ENCODE peak calls at places on chromosome 10, in ten cellular contexts. R is ascending aorta, E is fibroblast of lung, L is gastrocnemius medialis, Z is cardiac fibroblast, J is ovary, I is A549, T is HFFc6, O is choroid plexus epithelial cell, C is heart left ventricle. Y is an unnamed sample.

GRCh38 chr10:84076540-84077195 is 62.6 kb upstream of the GHITM start:
- DNase-seq in Z (peak), R (no peak), I (no peak), L (no peak), T (peak), C (no peak), E (no peak), J (no peak), O (peak), Y (peak)

GRCh38 chr10:62264702-62265436 is 3.8 kb downstream of the RTKN2 start:
- DNase-seq in E (peak), J (no peak), O (peak), L (no peak), C (no peak), R (no peak), T (peak), Z (peak), I (peak), Y (peak)

GRCh38 chr10:118504044-118504944 is 91.2 kb downstream of the PRLHR start:
- DNase-seq in Z (peak), J (no peak), L (no peak), E (peak), I (peak), R (no peak), T (peak), C (no peak), O (peak), Y (no peak)

GRCh38 chr10:121087129-121087528 is 236.0 kb downstream of the WDR11 start:
- DNase-seq in O (no peak), J (no peak), T (no peak), E (no peak), Z (no peak), C (no peak), I (no peak), L (no peak), R (no peak), Y (no peak)

GRCh38 chr10:10677479-10677878 is 340.2 kb upstream of the CELF2 start:
- DNase-seq in O (peak), T (no peak), J (peak), R (peak), L (peak), E (peak), C (peak), Z (peak), I (no peak), Y (peak)

GRCh38 chr10:12389154-12389734 is 39.9 kb downstream of the CAMK1D start:
- DNase-seq in L (no peak), E (no peak), Z (no peak), O (no peak), I (no peak), R (peak), C (no peak), J (no peak), T (no peak), Y (no peak)

GRCh38 chr10:120945801-120946302 is 94.7 kb downstream of the WDR11 start:
- DNase-seq in E (peak), Z (peak), J (peak), R (no peak), C (no peak), O (no peak), L (no peak), T (no peak), I (no peak), Y (no peak)

GRCh38 chr10:111598433-111599059 is 521.7 kb downstream of the ADRA2A start:
- DNase-seq in O (peak), E (peak), Z (peak), R (peak), C (no peak), L (no peak), T (peak), I (peak), J (peak), Y (no peak)

GRCh38 chr10:34581871-34582532 is 233.1 kb downstream of the PARD3 start:
- DNase-seq in Z (peak), J (no peak), L (no peak), T (peak), I (no peak), R (no peak), C (no peak), E (peak), O (peak), Y (no peak)

GRCh38 chr10:92923416-92923815 is 75.1 kb downstream of the EXOC6 start:
- DNase-seq in C (no peak), Z (peak), I (no peak), E (no peak), O (peak), T (no peak), R (no peak), J (no peak), L (no peak), Y (no peak)

GRCh38 chr10:102299873-102300272 is 54.5 kb downstream of the GBF1 start:
- DNase-seq in O (peak), Z (peak), T (peak), I (no peak), E (peak), L (no peak), J (no peak), C (no peak), R (no peak), Y (no peak)

GRCh38 chr10:87092356-87092860 is 2.2 kb downstream of the GLUD1 start:
- DNase-seq in T (peak), E (peak), C (no peak), L (no peak), J (no peak), O (peak), Z (peak), R (no peak), I (no peak), Y (no peak)

GRCh38 chr10:112298581-112298980 is 15.4 kb downstream of the TECTB start:
- DNase-seq in R (no peak), J (no peak), I (no peak), E (no peak), T (no peak), L (no peak), O (no peak), C (no peak), Z (no peak), Y (no peak)

GRCh38 chr10:120436431-120437142 is 20.4 kb upstream of the PLPP4 start:
- DNase-seq in R (no peak), I (no peak), L (no peak), C (no peak), O (peak), T (peak), E (no peak), Z (no peak), J (no peak), Y (no peak)

GRCh38 chr10:95474228-95475002 is 86.8 kb downstream of the SORBS1 start:
- DNase-seq in L (peak), Z (peak), T (no peak), R (peak), J (no peak), O (peak), C (no peak), I (no peak), E (peak), Y (no peak)

GRCh38 chr10:119162121-119162520 is 3.4 kb downstream of the SFXN4 start:
- DNase-seq in J (no peak), T (no peak), O (no peak), E (no peak), C (no peak), Z (no peak), I (no peak), L (no peak), R (no peak), Y (no peak)

GRCh38 chr10:101775273-101776131 is at the start of gene FGF8:
- DNase-seq in Z (no peak), I (no peak), T (no peak), R (no peak), L (no peak), C (no peak), O (no peak), J (no peak), E (no peak), Y (no peak)

GRCh38 chr10:63137306-63137705 is 4.2 kb downstream of the NRBF2 start:
- DNase-seq in R (no peak), E (peak), T (no peak), O (peak), I (no peak), C (no peak), J (no peak), Z (peak), L (no peak), Y (no peak)

GRCh38 chr10:34780818-34781380 is 34.2 kb downstream of the PARD3 start:
- DNase-seq in L (peak), O (peak), Z (peak), J (peak), C (peak), E (peak), I (no peak), R (no peak), T (no peak), Y (no peak)

GRCh38 chr10:89515031-89515841 is 20.2 kb downstream of the SLC16A12 start:
- DNase-seq in I (no peak), C (no peak), Z (peak), J (no peak), R (peak), E (peak), L (no peak), T (peak), O (peak), Y (peak)

GRCh38 chr10:4354382-4354812 is 471.6 kb upstream of the AKR1E2 start:
- DNase-seq in E (no peak), O (peak), J (no peak), C (no peak), L (no peak), T (peak), I (peak), Z (peak), R (no peak), Y (no peak)

GRCh38 chr10:127012769-127013152 is 107.5 kb downstream of the DOCK1 start:
- DNase-seq in Z (no peak), E (peak), O (no peak), L (peak), R (peak), T (no peak), C (peak), I (no peak), J (no peak), Y (no peak)

GRCh38 chr10:34351161-34351560 is 463.9 kb downstream of the PARD3 start:
- DNase-seq in Z (peak), R (no peak), J (no peak), E (peak), O (peak), I (no peak), L (no peak), T (no peak), C (no peak), Y (no peak)

GRCh38 chr10:25818751-25819150 is 115.3 kb upstream of the MYO3A start:
- DNase-seq in J (no peak), I (no peak), Z (no peak), T (no peak), E (no peak), O (no peak), C (no peak), R (no peak), L (no peak), Y (no peak)

GRCh38 chr10:119500796-119501195 is 41.7 kb downstream of the RGS10 start:
- DNase-seq in O (no peak), E (no peak), C (no peak), L (no peak), Z (no peak), J (no peak), R (no peak), I (no peak), T (no peak), Y (no peak)

GRCh38 chr10:77641788-77642397 is 4.3 kb upstream of the KCNMA1 start:
- DNase-seq in I (peak), T (peak), Z (peak), C (no peak), R (peak), E (peak), L (no peak), J (peak), O (peak), Y (peak)

GRCh38 chr10:95660283-95660682 is 3.8 kb upstream of the ALDH18A1 start:
- DNase-seq in R (no peak), J (no peak), T (peak), Z (peak), E (peak), L (no peak), O (peak), C (no peak), I (no peak), Y (no peak)

GRCh38 chr10:114755537-114755936 is 66.0 kb upstream of the FHIP2A start:
- DNase-seq in O (no peak), I (no peak), T (no peak), E (no peak), J (no peak), L (no peak), Z (no peak), C (no peak), R (no peak), Y (no peak)

GRCh38 chr10:1154531-1154930 is 98.3 kb downstream of the WDR37 start:
- DNase-seq in T (no peak), C (no peak), R (peak), E (no peak), O (no peak), L (no peak), I (no peak), Z (no peak), J (no peak), Y (no peak)

GRCh38 chr10:81978238-81978637 is 103.2 kb downstream of the NRG3 start:
- DNase-seq in E (peak), L (no peak), R (no peak), T (no peak), O (peak), C (no peak), J (no peak), I (no peak), Z (peak), Y (no peak)

GRCh38 chr10:128527730-128528129 is 401.5 kb upstream of the MKI67 start:
- DNase-seq in J (no peak), Z (no peak), E (no peak), C (no peak), L (no peak), O (no peak), I (no peak), R (no peak), T (no peak), Y (no peak)

GRCh38 chr10:128029731-128030369 is 96.4 kb downstream of the MKI67 start:
- DNase-seq in Z (no peak), J (no peak), R (no peak), L (no peak), T (no peak), O (no peak), E (no peak), C (no peak), I (no peak), Y (no peak)

GRCh38 chr10:22556774-22557173 is 157.6 kb downstream of the PIP4K2A start:
- DNase-seq in J (no peak), I (no peak), O (no peak), C (no peak), R (no peak), L (peak), E (no peak), T (no peak), Z (no peak), Y (no peak)

GRCh38 chr10:20596065-20596760 is 300.9 kb downstream of the NEBL start:
- DNase-seq in R (no peak), C (no peak), Z (peak), T (no peak), E (peak), L (no peak), J (no peak), I (no peak), O (peak), Y (no peak)

GRCh38 chr10:27019827-27020226 is 80.5 kb downstream of the ANKRD26 start:
- DNase-seq in C (no peak), E (no peak), O (peak), T (no peak), L (no peak), J (no peak), R (no peak), Z (peak), I (no peak), Y (no peak)

GRCh38 chr10:86264481-86265231 is 101.9 kb downstream of the GRID1 start:
- DNase-seq in R (peak), C (no peak), J (no peak), L (no peak), Z (no peak), E (no peak), I (no peak), T (no peak), O (no peak), Y (no peak)

GRCh38 chr10:32952094-32952493 is 5.9 kb downstream of the ITGB1 start:
- DNase-seq in O (no peak), T (no peak), J (no peak), I (no peak), C (no peak), E (no peak), R (no peak), Z (peak), L (no peak), Y (no peak)

GRCh38 chr10:16996530-16996964 is 133.1 kb downstream of the CUBN start:
- DNase-seq in T (peak), I (no peak), E (peak), R (peak), L (no peak), C (no peak), Z (peak), J (no peak), O (no peak), Y (no peak)

GRCh38 chr10:47241946-47242900 is 57.8 kb upstream of the GDF10 start:
- DNase-seq in I (no peak), R (peak), C (no peak), L (no peak), E (no peak), J (no peak), O (peak), Z (no peak), T (no peak), Y (no peak)

GRCh38 chr10:76040107-76040829 is 608.8 kb downstream of the LRMDA start:
- DNase-seq in R (no peak), O (peak), Z (no peak), J (no peak), L (no peak), C (no peak), T (no peak), I (no peak), E (no peak), Y (no peak)
- TF ChIP-seq CTCF in R (no peak), O (peak), Z (peak), J (no peak), L (no peak), C (no peak), T (peak), I (no peak), E (peak), Y (no peak)

GRCh38 chr10:107915277-107915634 is 750.8 kb upstream of the SORCS1 start:
- DNase-seq in R (no peak), J (no peak), O (peak), Z (peak), L (no peak), I (no peak), C (no peak), T (no peak), E (peak), Y (no peak)

GRCh38 chr10:107913317-107914294 is 749.1 kb upstream of the SORCS1 start:
- DNase-seq in R (no peak), O (no peak), C (no peak), T (no peak), I (no peak), E (no peak), Z (no peak), J (no peak), L (no peak), Y (no peak)

GRCh38 chr10:107919626-107920235 is 755.2 kb upstream of the SORCS1 start:
- DNase-seq in J (no peak), T (no peak), Z (no peak), R (no peak), O (no peak), E (no peak), I (no peak), L (no peak), C (no peak), Y (no peak)

GRCh38 chr10:107918171-107918570 is 753.7 kb upstream of the SORCS1 start:
- DNase-seq in J (no peak), T (no peak), E (no peak), L (no peak), I (no peak), Z (no peak), R (no peak), C (no peak), O (no peak), Y (no peak)

GRCh38 chr10:107914450-107915276 is 750.2 kb upstream of the SORCS1 start:
- DNase-seq in L (no peak), Z (no peak), C (peak), E (peak), T (no peak), O (no peak), I (no peak), J (no peak), R (no peak), Y (no peak)
- TF ChIP-seq CTCF in L (no peak), Z (no peak), C (no peak), E (no peak), T (no peak), O (no peak), I (no peak), J (no peak), R (no peak), Y (no peak)

DNA sequence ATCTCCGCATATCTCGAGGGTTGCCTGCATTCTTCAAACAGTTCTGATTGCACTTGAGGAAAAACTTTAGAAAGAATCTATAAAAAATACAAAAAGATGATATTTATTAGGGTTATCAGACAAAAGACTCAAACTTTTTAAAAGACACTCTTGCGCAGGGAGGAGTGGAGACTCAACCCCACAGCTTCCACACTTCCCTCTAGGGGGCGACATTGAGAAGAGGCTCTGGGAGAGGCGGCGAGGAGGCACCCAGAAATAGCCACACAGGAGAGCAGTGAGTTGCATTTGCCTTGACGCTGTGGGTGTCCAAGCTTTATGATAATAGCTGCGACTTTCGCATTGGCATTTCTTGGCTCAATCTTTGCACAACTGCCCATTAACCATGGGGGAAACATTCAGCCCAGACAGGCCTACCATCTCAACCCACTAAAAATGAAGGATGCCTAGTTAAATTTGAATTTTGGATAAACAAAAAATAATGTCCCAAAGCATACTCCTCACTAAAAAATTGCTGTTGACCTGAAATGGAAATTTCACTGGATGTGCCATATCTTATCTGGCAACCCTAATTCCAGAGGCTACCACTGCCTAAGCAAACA is 86.2 kb downstream of the EBF3 start:
- DNase-seq in I (no peak), J (no peak), T (no peak), R (no peak), E (no peak), C (no peak), O (peak), Z (peak), L (no peak), Y (no peak)
- TF ChIP-seq CTCF in I (peak), J (no peak), T (peak), R (no peak), E (peak), C (peak), O (peak), Z (peak), L (no peak), Y (peak)

DNA sequence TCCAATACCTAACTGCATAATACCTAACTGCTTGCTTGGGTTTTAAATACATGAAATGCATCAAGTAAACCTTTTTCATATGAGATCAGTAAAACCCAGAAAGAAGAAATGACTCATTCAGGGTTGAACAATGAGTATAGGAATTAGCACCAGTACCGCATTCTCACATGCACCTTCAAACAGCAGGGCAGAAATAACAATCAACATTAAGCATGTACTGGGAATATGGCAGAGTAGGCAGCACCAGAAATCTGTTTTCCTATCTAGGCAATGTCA is 850.3 kb upstream of the SORCS1 start:
- DNase-seq in C (no peak), R (no peak), L (no peak), E (no peak), I (no peak), Z (no peak), O (no peak), T (no peak), J (no peak), Y (no peak)
- TF ChIP-seq CTCF in C (no peak), R (no peak), L (no peak), E (no peak), I (no peak), Z (no peak), O (no peak), T (no peak), J (no peak), Y (no peak)

DNA sequence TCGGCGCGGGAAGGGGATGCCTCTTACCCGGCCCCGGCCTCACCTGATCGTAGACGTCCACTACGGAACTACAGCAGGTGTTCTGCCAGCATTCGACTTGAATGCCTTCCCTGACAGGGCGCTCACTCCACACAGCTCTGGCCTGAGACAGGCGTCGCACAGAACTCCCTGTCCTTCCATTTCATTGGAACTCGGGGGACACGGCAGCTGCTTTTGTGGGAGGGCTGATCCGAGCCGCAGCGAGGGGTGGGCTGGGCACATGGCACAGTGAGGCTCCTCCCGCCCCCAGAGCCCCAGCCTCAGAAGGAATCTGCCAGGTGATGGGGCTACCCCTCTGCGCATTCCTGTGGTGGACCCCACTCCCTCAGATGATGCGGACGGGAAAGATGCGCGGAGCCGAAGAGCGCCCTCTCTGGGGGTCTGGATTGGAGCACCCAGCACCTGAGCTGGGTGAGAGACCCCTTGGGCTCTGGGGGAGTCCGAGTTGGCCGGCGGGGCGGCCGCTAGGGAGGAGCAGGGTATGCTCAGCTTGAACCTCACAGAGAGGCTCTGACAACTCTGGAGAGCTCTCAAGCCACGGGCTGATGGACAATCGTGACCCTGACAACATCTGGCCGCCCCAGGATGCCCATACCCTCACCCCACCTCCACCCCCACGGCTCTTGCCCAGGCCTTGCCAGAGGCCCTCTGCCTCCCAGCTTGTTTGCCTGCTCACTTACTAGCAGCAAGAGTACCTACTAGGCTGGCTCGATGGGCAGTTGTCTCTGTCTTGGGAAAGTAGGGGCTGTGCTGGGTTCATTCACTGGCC is 36.6 kb downstream of the RASGEF1A start:
- DNase-seq in E (no peak), L (no peak), I (no peak), R (peak), O (no peak), T (no peak), Z (no peak), C (peak), J (no peak), Y (no peak)
- TF ChIP-seq CTCF in E (no peak), L (no peak), I (no peak), R (no peak), O (no peak), T (no peak), Z (no peak), C (no peak), J (no peak), Y (no peak)

GRCh38 chr10:35822316-35822715 is 180.2 kb upstream of the FZD8 start:
- DNase-seq in Z (peak), L (peak), J (peak), C (peak), R (peak), I (no peak), O (peak), T (peak), E (peak), Y (no peak)
- TF ChIP-seq CTCF in Z (peak), L (no peak), J (no peak), C (no peak), R (peak), I (no peak), O (peak), T (peak), E (peak), Y (peak)